ENCODE peak calls at places on chromosomes 11 and 22, in seven cellular contexts. X, V, E, O, R, Q and Z are unnamed samples.

GRCh38 chr22:38793721-38794466 is at the start of gene DNAL4:
- DNase-seq in X (peak; percentile 88), V (peak; percentile 76), E (peak; percentile 95), O (peak; percentile 96), R (peak; percentile 99), Q (peak; percentile 98), Z (peak; percentile 98)

GRCh38 chr11:108135845-108136599 is 14.7 kb downstream of the ACAT1 start:
- DNase-seq in X (no peak), V (no peak), E (no peak), O (no peak), R (no peak), Q (no peak), Z (no peak)

GRCh38 chr11:82865841-82866240 is 34.4 kb downstream of the PRCP start:
- DNase-seq in X (no peak), V (no peak), E (no peak), O (no peak), R (no peak), Q (no peak), Z (no peak)

GRCh38 chr11:118341749-118342489 is 586 bp downstream of the CD3D start:
- DNase-seq in X (no peak), V (no peak), E (no peak), O (no peak), R (no peak), Q (no peak), Z (no peak)

GRCh38 chr22:45968751-45969413 is 8.1 kb downstream of the WNT7B start:
- DNase-seq in X (no peak), V (no peak), E (no peak), O (no peak), R (no peak), Q (no peak), Z (no peak)

GRCh38 chr11:130478204-130478701 is 29.8 kb downstream of the ADAMTS15 start:
- DNase-seq in X (no peak), V (no peak), E (peak; percentile 89), O (peak; percentile 89), R (peak; percentile 52), Q (peak; percentile 94), Z (peak; percentile 82)

GRCh38 chr22:40153186-40153585 is 24.5 kb upstream of the TNRC6B start:
- DNase-seq in X (no peak), V (no peak), E (no peak), O (no peak), R (no peak), Q (no peak), Z (no peak)

GRCh38 chr22:27480487-27480886 is 321.1 kb downstream of the MN1 start:
- DNase-seq in X (no peak), V (peak; percentile 37), E (no peak), O (no peak), R (no peak), Q (no peak), Z (no peak)

GRCh38 chr11:123330071-123330470 is 100.0 kb upstream of the GRAMD1B start:
- DNase-seq in X (no peak), V (no peak), E (no peak), O (no peak), R (peak; percentile 10), Q (no peak), Z (no peak)

GRCh38 chr11:120180571-120181445 is 30.0 kb upstream of the OAF start:
- DNase-seq in X (peak; percentile 20), V (no peak), E (no peak), O (peak; percentile 74), R (peak; percentile 42), Q (no peak), Z (no peak)
- TF ChIP-seq CTCF in X (no peak), V (no peak), E (no peak), O (no peak), R (no peak), Q (peak; percentile 29), Z (peak; percentile 39)

DNA sequence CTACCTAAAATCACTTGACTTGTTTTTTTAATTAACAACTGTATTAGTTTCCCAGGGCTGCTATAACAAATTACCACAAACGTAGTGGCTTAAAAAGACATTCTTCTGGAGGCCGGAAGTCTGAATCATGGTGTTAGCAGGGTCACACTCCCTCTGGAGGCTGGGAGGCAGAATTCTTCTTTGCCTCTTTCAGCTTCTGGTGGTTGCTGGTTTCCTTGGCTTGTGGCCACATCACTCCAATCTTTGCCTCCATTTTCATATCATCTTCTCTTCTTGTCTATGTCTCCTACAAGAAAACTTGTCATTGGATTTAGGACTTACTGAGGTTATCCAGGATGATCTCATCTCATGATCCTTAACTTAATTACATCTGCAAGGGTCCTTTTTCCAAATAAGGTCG is 7.4 kb upstream of the INCENP start:
- DNase-seq in X (no peak), V (no peak), E (no peak), O (no peak), R (no peak), Q (no peak), Z (no peak)
- TF ChIP-seq CTCF in X (no peak), V (no peak), E (no peak), O (no peak), R (no peak), Q (no peak), Z (no peak)

GRCh38 chr22:43094085-43094484 is 4.9 kb upstream of the TTLL1 start:
- DNase-seq in X (no peak), V (no peak), E (no peak), O (no peak), R (no peak), Q (no peak), Z (no peak)
- TF ChIP-seq CTCF in X (no peak), V (no peak), E (no peak), O (no peak), R (no peak), Q (no peak), Z (peak; percentile 9)

GRCh38 chr11:111918390-111919256 is at the start of gene C11orf52:
- DNase-seq in X (no peak), V (peak; percentile 54), E (peak; percentile 55), O (no peak), R (peak; percentile 61), Q (no peak), Z (no peak)
- TF ChIP-seq CTCF in X (no peak), V (peak; percentile 42), E (no peak), O (no peak), R (no peak), Q (no peak), Z (no peak)

GRCh38 chr11:11959601-11960000 is 48.8 kb downstream of the DKK3 start:
- DNase-seq in X (no peak), V (no peak), E (no peak), O (no peak), R (no peak), Q (no peak), Z (no peak)
- TF ChIP-seq CTCF in X (no peak), V (no peak), E (no peak), O (no peak), R (no peak), Q (no peak), Z (no peak)

GRCh38 chr22:20656516-20656901 is 117.4 kb upstream of the SERPIND1 start:
- DNase-seq in X (no peak), V (no peak), E (no peak), O (no peak), R (no peak), Q (no peak), Z (no peak)
- TF ChIP-seq CTCF in X (no peak), V (no peak), E (no peak), O (no peak), R (no peak), Q (no peak), Z (no peak)

GRCh38 chr11:13216019-13217006 is 61.3 kb upstream of the BMAL1 start:
- DNase-seq in X (no peak), V (no peak), E (no peak), O (no peak), R (peak; percentile 66), Q (peak; percentile 73), Z (peak; percentile 80)
- TF ChIP-seq CTCF in X (no peak), V (no peak), E (no peak), O (no peak), R (no peak), Q (no peak), Z (peak; percentile 8)

GRCh38 chr11:120182790-120183491 is 27.9 kb upstream of the OAF start:
- DNase-seq in X (peak; percentile 28), V (peak; percentile 23), E (no peak), O (peak; percentile 67), R (no peak), Q (no peak), Z (no peak)
- TF ChIP-seq CTCF in X (no peak), V (peak; percentile 58), E (no peak), O (no peak), R (peak; percentile 22), Q (peak; percentile 47), Z (peak; percentile 44)